ENCODE peak calls at places on chromosomes 4 and X, in six cellular contexts. One of them, this sample, is unnamed.

GRCh38 chr4:187711586-187711985 is 284.0 kb upstream of the ZFP42 start:
- DNase-seq in fibroblast of mammary gland: no peak
- DNase-seq in esophagus muscularis mucosa: no peak
- DNase-seq in RPMI8226: no peak
- DNase-seq in IMR-90: no peak
- DNase-seq in activated CD4-positive, alpha-beta T cell treated with anti-CD3 and anti-CD28 coated beads for 48 hours: no peak
- DNase-seq in this sample: no peak

GRCh38 chrX:34371740-34372139 is 239.6 kb upstream of the FAM47A start:
- DNase-seq in fibroblast of mammary gland: peak
- DNase-seq in esophagus muscularis mucosa: no peak
- DNase-seq in RPMI8226: no peak
- DNase-seq in IMR-90: no peak
- DNase-seq in activated CD4-positive, alpha-beta T cell treated with anti-CD3 and anti-CD28 coated beads for 48 hours: no peak
- DNase-seq in this sample: no peak

GRCh38 chr4:25367004-25367621 is 9.9 kb upstream of the ANAPC4 start:
- DNase-seq in fibroblast of mammary gland: peak
- DNase-seq in esophagus muscularis mucosa: no peak
- DNase-seq in RPMI8226: peak
- DNase-seq in IMR-90: peak
- DNase-seq in activated CD4-positive, alpha-beta T cell treated with anti-CD3 and anti-CD28 coated beads for 48 hours: no peak
- DNase-seq in this sample: peak

GRCh38 chr4:99219072-99219471 is at the start of gene ADH6:
- DNase-seq in fibroblast of mammary gland: no peak
- DNase-seq in esophagus muscularis mucosa: no peak
- DNase-seq in RPMI8226: no peak
- DNase-seq in IMR-90: no peak
- DNase-seq in activated CD4-positive, alpha-beta T cell treated with anti-CD3 and anti-CD28 coated beads for 48 hours: no peak
- DNase-seq in this sample: no peak

GRCh38 chr4:56050584-56050983 is 101.8 kb downstream of the CEP135 start:
- DNase-seq in fibroblast of mammary gland: no peak
- DNase-seq in esophagus muscularis mucosa: no peak
- DNase-seq in RPMI8226: no peak
- DNase-seq in IMR-90: no peak
- DNase-seq in activated CD4-positive, alpha-beta T cell treated with anti-CD3 and anti-CD28 coated beads for 48 hours: no peak
- DNase-seq in this sample: no peak

GRCh38 chr4:83362492-83363329 is 28.1 kb upstream of the HPSE start:
- DNase-seq in fibroblast of mammary gland: peak
- DNase-seq in esophagus muscularis mucosa: no peak
- DNase-seq in RPMI8226: no peak
- DNase-seq in IMR-90: peak
- DNase-seq in activated CD4-positive, alpha-beta T cell treated with anti-CD3 and anti-CD28 coated beads for 48 hours: no peak
- DNase-seq in this sample: peak

GRCh38 chr4:180558427-180558826 is 1684.8 kb upstream of the TENM3 start:
- DNase-seq in fibroblast of mammary gland: no peak
- DNase-seq in esophagus muscularis mucosa: no peak
- DNase-seq in RPMI8226: no peak
- DNase-seq in IMR-90: no peak
- DNase-seq in activated CD4-positive, alpha-beta T cell treated with anti-CD3 and anti-CD28 coated beads for 48 hours: no peak
- DNase-seq in this sample: no peak

GRCh38 chrX:124098089-124098488 is 136.6 kb downstream of the STAG2 start:
- DNase-seq in fibroblast of mammary gland: peak
- DNase-seq in esophagus muscularis mucosa: no peak
- DNase-seq in RPMI8226: peak
- DNase-seq in IMR-90: peak
- DNase-seq in activated CD4-positive, alpha-beta T cell treated with anti-CD3 and anti-CD28 coated beads for 48 hours: no peak
- DNase-seq in this sample: peak

GRCh38 chrX:40849906-40850672 is 114.7 kb upstream of the MED14 start:
- DNase-seq in fibroblast of mammary gland: no peak
- DNase-seq in esophagus muscularis mucosa: no peak
- DNase-seq in RPMI8226: no peak
- DNase-seq in IMR-90: peak
- DNase-seq in activated CD4-positive, alpha-beta T cell treated with anti-CD3 and anti-CD28 coated beads for 48 hours: no peak
- DNase-seq in this sample: peak

GRCh38 chr4:55358246-55358645 is 12.2 kb downstream of the SRD5A3 start:
- DNase-seq in fibroblast of mammary gland: no peak
- DNase-seq in esophagus muscularis mucosa: no peak
- DNase-seq in RPMI8226: no peak
- DNase-seq in IMR-90: no peak
- DNase-seq in activated CD4-positive, alpha-beta T cell treated with anti-CD3 and anti-CD28 coated beads for 48 hours: no peak
- DNase-seq in this sample: no peak

GRCh38 chr4:183200453-183200852 is 101.4 kb downstream of the WWC2 start:
- DNase-seq in fibroblast of mammary gland: peak
- DNase-seq in esophagus muscularis mucosa: no peak
- DNase-seq in RPMI8226: no peak
- DNase-seq in IMR-90: peak
- DNase-seq in activated CD4-positive, alpha-beta T cell treated with anti-CD3 and anti-CD28 coated beads for 48 hours: no peak
- DNase-seq in this sample: peak

GRCh38 chr4:21242163-21242562 is 541.9 kb downstream of the PACRGL start:
- DNase-seq in fibroblast of mammary gland: no peak
- DNase-seq in esophagus muscularis mucosa: no peak
- DNase-seq in RPMI8226: no peak
- DNase-seq in IMR-90: no peak
- DNase-seq in activated CD4-positive, alpha-beta T cell treated with anti-CD3 and anti-CD28 coated beads for 48 hours: no peak
- DNase-seq in this sample: no peak

This sample was measured in HFFc6.